ENCODE peak calls at places on chromosomes 3 and 15, in seven cellular contexts. N, Z, F, D, S, J and P are unnamed samples.

GRCh38 chr3:148930785-148931184 is 60.6 kb upstream of the GYG1 start:
- DNase-seq in S (no peak), F (no peak), Z (no peak), N (no peak), J (no peak), D (no peak), P (peak; percentile 85)

GRCh38 chr15:87939838-87940457 is 316.6 kb downstream of the NTRK3 start:
- DNase-seq in Z (no peak), D (no peak), F (no peak), J (no peak), S (no peak), N (no peak), P (no peak)

GRCh38 chr3:62277470-62277869 is 95.9 kb downstream of the FEZF2 start:
- DNase-seq in N (peak; percentile 6), J (no peak), Z (no peak), D (no peak), F (no peak), S (no peak), P (no peak)

GRCh38 chr3:123758081-123758564 is 126.0 kb downstream of the MYLK start:
- DNase-seq in N (peak; percentile 33), F (no peak), Z (no peak), J (no peak), D (no peak), S (no peak), P (no peak)

GRCh38 chr3:117665311-117665710 is 955.7 kb downstream of the TUSC7 start:
- DNase-seq in S (peak; percentile 17), N (no peak), Z (no peak), D (peak; percentile 11), F (no peak), J (no peak), P (no peak)

GRCh38 chr3:197428117-197428761 is 127.5 kb downstream of the BDH1 start:
- DNase-seq in D (no peak), F (no peak), J (no peak), S (peak; percentile 47), N (peak; percentile 15), Z (no peak), P (no peak)

GRCh38 chr15:35867371-35867770 is 321.4 kb upstream of the DPH6 start:
- DNase-seq in S (no peak), D (no peak), Z (no peak), N (no peak), F (no peak), J (no peak), P (no peak)

GRCh38 chr3:69433016-69433937 is 47.4 kb upstream of the FRMD4B start:
- DNase-seq in J (no peak), S (no peak), F (no peak), Z (no peak), N (no peak), D (no peak), P (no peak)

GRCh38 chr15:35329993-35330695 is 215.8 kb downstream of the DPH6 start:
- DNase-seq in D (no peak), F (no peak), S (no peak), Z (no peak), J (no peak), N (no peak), P (no peak)

GRCh38 chr3:40355410-40355809 is 31.6 kb upstream of the ENTPD3 start:
- DNase-seq in N (no peak), F (no peak), S (no peak), Z (no peak), D (no peak), J (no peak), P (no peak)

GRCh38 chr3:45572755-45573154 is 21.8 kb upstream of the LIMD1 start:
- DNase-seq in D (no peak), J (no peak), Z (no peak), F (no peak), N (no peak), S (no peak), P (no peak)